ENCODE peak calls at places on chromosome 10, in four cellular contexts. G, E, Q and X are unnamed samples.

GRCh38 chr10:124652701-124653100 is 91.5 kb downstream of the FAM53B start:
- DNase-seq in G (no peak), E (no peak), Q (no peak), X (no peak)

GRCh38 chr10:70350501-70350900 is 31.9 kb downstream of the LRRC20 start:
- DNase-seq in G (no peak), E (no peak), Q (no peak), X (no peak)

GRCh38 chr10:120948889-120949382 is 97.8 kb downstream of the WDR11 start:
- DNase-seq in G (peak; percentile 69), E (peak; percentile 67), Q (peak; percentile 88), X (peak; percentile 79)

GRCh38 chr10:117899181-117899683 is 147.5 kb downstream of the RAB11FIP2 start:
- DNase-seq in G (no peak), E (no peak), Q (no peak), X (no peak)

GRCh38 chr10:109207361-109207760 is 716.0 kb downstream of the XPNPEP1 start:
- DNase-seq in G (no peak), E (peak; percentile 18), Q (no peak), X (peak; percentile 27)

GRCh38 chr10:133536198-133536597 is 9.0 kb downstream of the CYP2E1 start:
- DNase-seq in G (no peak), E (no peak), Q (no peak), X (no peak)

GRCh38 chr10:132311338-132311939 is 3.7 kb upstream of the STK32C start:
- DNase-seq in G (peak; percentile 25), E (no peak), Q (no peak), X (peak; percentile 92)

GRCh38 chr10:97515260-97515978 is 16.7 kb downstream of the UBTD1 start:
- DNase-seq in G (no peak), E (no peak), Q (peak; percentile 33), X (no peak)

GRCh38 chr10:79586933-79587332 is 23.8 kb upstream of the SFTPA1 start:
- DNase-seq in G (no peak), E (no peak), Q (no peak), X (no peak)

GRCh38 chr10:86376852-86377796 is 10.5 kb upstream of the GRID1 start:
- DNase-seq in G (peak; percentile 45), E (peak; percentile 71), Q (peak; percentile 100), X (peak; percentile 82)

GRCh38 chr10:133257489-133258065 is 19.1 kb downstream of the ADAM8 start:
- DNase-seq in G (peak; percentile 48), E (no peak), Q (peak; percentile 79), X (peak; percentile 73)

GRCh38 chr10:78960316-78960800 is 108.4 kb upstream of the ZMIZ1 start:
- DNase-seq in G (peak; percentile 89), E (no peak), Q (no peak), X (no peak)

GRCh38 chr10:43249962-43250624 is 16.8 kb downstream of the RASGEF1A start:
- DNase-seq in G (no peak), E (no peak), Q (peak; percentile 54), X (peak; percentile 49)

GRCh38 chr10:63866747-63867140 is 345.5 kb downstream of the REEP3 start:
- DNase-seq in G (peak; percentile 32), E (no peak), Q (no peak), X (peak; percentile 26)

GRCh38 chr10:4981722-4982471 is 18.7 kb downstream of the AKR1C1 start:
- DNase-seq in G (peak; percentile 34), E (peak; percentile 33), Q (peak; percentile 47), X (peak; percentile 89)

GRCh38 chr10:113806503-113806902 is 47.4 kb downstream of the DCLRE1A start:
- DNase-seq in G (no peak), E (no peak), Q (no peak), X (no peak)

GRCh38 chr10:30850776-30851175 is 180.9 kb downstream of the ZNF438 start:
- DNase-seq in G (no peak), E (no peak), Q (no peak), X (no peak)

GRCh38 chr10:20740128-20740527 is 157.0 kb downstream of the NEBL start:
- DNase-seq in G (no peak), E (no peak), Q (no peak), X (no peak)

GRCh38 chr10:33506838-33507661 is 172.6 kb upstream of the NRP1 start:
- DNase-seq in G (no peak), E (no peak), Q (no peak), X (no peak)

GRCh38 chr10:100825946-100826660 is 80.7 kb downstream of the PAX2 start:
- DNase-seq in G (no peak), E (no peak), Q (no peak), X (no peak)

GRCh38 chr10:52220947-52221346 is 93.1 kb upstream of the DKK1 start:
- DNase-seq in G (no peak), E (no peak), Q (no peak), X (no peak)

GRCh38 chr10:23694921-23695824 is 256.3 kb downstream of the OTUD1 start:
- DNase-seq in G (no peak), E (peak; percentile 38), Q (peak; percentile 49), X (peak; percentile 53)

GRCh38 chr10:94963901-94964300 is 25.4 kb downstream of the CYP2C9 start:
- DNase-seq in G (peak; percentile 25), E (peak; percentile 68), Q (peak; percentile 48), X (peak; percentile 99)

GRCh38 chr10:80416401-80417098 is 8.2 kb downstream of the PRXL2A start:
- DNase-seq in G (peak; percentile 49), E (no peak), Q (no peak), X (no peak)

GRCh38 chr10:78337016-78337415 is 303.4 kb downstream of the RPS24 start:
- DNase-seq in G (no peak), E (no peak), Q (peak; percentile 20), X (no peak)

GRCh38 chr10:23340346-23340745 is 4.3 kb downstream of the C10orf67 start:
- DNase-seq in G (no peak), E (no peak), Q (no peak), X (no peak)

GRCh38 chr10:108411181-108411580 is 1246.7 kb upstream of the SORCS1 start:
- DNase-seq in G (no peak), E (no peak), Q (no peak), X (no peak)

GRCh38 chr10:79562135-79562756 is 2.0 kb upstream of the SFTPA2 start:
- DNase-seq in G (peak; percentile 37), E (peak; percentile 53), Q (peak; percentile 84), X (peak; percentile 65)

GRCh38 chr10:52314007-52314821 is at the start of gene DKK1:
- DNase-seq in G (peak; percentile 80), E (peak; percentile 56), Q (peak; percentile 95), X (peak; percentile 91)

GRCh38 chr10:130961506-130962239 is 349.8 kb downstream of the TCERG1L start:
- DNase-seq in G (no peak), E (no peak), Q (no peak), X (no peak)

GRCh38 chr10:28560617-28561016 is 27.7 kb downstream of the WAC start:
- DNase-seq in G (no peak), E (no peak), Q (no peak), X (no peak)

GRCh38 chr10:123134058-123134914 is 1.5 kb upstream of the HMX3 start:
- DNase-seq in G (peak; percentile 26), E (no peak), Q (peak; percentile 64), X (peak; percentile 36)

GRCh38 chr10:33719005-33719703 is 384.7 kb upstream of the NRP1 start:
- DNase-seq in G (no peak), E (no peak), Q (no peak), X (no peak)

GRCh38 chr10:8365935-8366911 is 311.7 kb downstream of the GATA3 start:
- DNase-seq in G (peak; percentile 81), E (no peak), Q (no peak), X (peak; percentile 39)

GRCh38 chr10:13816195-13816926 is 229.6 kb downstream of the PRPF18 start:
- DNase-seq in G (peak; percentile 95), E (no peak), Q (no peak), X (no peak)

GRCh38 chr10:86481761-86482160 is 39.8 kb downstream of the WAPL start:
- DNase-seq in G (no peak), E (no peak), Q (no peak), X (no peak)

GRCh38 chr10:3213174-3213573 is 40.6 kb upstream of the PITRM1 start:
- DNase-seq in G (no peak), E (no peak), Q (no peak), X (peak; percentile 37)

GRCh38 chr10:96690755-96691730 is 29.3 kb downstream of the PIK3AP1 start:
- DNase-seq in G (no peak), E (no peak), Q (no peak), X (no peak)

GRCh38 chr10:21318768-21319167 is 206.7 kb downstream of the SKIDA1 start:
- DNase-seq in G (peak; percentile 43), E (no peak), Q (no peak), X (no peak)

DNA sequence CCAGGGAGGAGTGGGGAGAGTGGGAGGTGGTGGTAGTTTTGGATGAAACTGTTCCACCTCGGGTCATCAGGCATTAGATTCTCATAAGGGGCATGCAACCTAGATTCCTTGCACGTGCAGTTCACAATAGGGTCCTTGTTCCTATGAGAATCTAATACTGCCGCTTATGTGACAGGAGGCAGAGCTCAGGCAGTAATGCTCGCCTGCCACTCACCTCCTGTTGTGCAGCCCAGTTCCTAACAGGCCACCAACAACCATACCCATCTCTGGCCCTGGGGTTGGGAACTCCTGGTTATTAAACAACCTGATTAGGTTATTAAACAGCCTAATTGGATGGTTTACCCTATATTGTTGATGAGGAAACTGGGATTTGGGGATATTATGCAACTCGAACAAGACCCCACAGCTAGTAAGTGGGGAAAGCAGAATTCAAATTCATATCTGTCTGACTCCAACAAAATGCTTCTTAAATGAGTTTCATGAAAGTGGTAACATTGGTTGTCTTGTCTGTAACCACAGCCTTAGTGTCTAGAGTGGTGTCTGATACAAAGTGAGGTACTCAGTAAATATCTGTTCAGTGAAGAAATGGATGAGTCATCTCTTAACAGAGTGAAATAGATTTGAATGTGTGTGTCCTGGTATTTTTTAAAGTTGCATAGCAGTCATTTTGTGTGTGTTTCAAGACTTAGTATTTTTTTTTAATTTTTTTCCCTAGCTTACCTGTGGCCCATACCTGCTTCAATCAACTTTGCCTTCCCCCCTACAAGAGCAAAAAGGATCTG is 101.6 kb downstream of the HECTD2 start:
- DNase-seq in G (peak; percentile 88), E (no peak), Q (no peak), X (no peak)
- H2BK120ac ChIP-seq in G (no peak overlapping the region), E (no peak overlapping the region), Q (no peak overlapping the region), X (no peak overlapping the region)

DNA sequence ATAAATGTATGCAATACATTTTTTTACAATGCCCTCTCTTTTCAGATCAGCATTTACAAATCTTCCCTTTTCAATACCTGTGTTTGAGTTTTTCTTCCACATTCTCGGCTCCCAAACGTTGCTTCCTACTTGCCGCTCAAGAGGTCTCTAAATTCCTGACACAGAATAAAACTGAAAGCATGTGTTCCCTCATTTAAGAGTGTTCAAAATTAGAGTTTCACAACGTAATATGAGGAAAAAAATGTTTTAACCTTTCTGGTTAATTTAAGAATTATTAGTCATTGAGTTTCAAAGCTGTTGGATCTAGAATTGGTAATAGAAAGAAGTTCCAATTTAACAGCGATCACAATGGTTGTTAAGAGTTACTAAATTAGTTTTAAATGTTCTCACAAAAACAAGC is 100.4 kb downstream of the ARID5B start:
- DNase-seq in G (no peak), E (no peak), Q (no peak), X (no peak)
- H3K9ac ChIP-seq in G (no peak overlapping the region), E (no peak overlapping the region), Q (no peak overlapping the region), X (no peak overlapping the region)

GRCh38 chr10:50919010-50919409 is 33.6 kb upstream of the A1CF start:
- DNase-seq in G (no peak), E (no peak), Q (no peak), X (no peak)
- H3K4me3 ChIP-seq in G (no peak overlapping the region), E (no peak overlapping the region), Q (no peak overlapping the region), X (no peak overlapping the region)

GRCh38 chr10:59360605-59361515 is 1.5 kb downstream of the FAM13C start:
- DNase-seq in G (no peak), E (no peak), Q (no peak), X (no peak)
- H2BK120ac ChIP-seq in G (no peak overlapping the region), E (no peak overlapping the region), Q (no peak overlapping the region), X (no peak overlapping the region)

GRCh38 chr10:15864419-15864818 is 4.1 kb upstream of the MINDY3 start:
- DNase-seq in G (no peak), E (no peak), Q (no peak), X (no peak)
- H3K9ac ChIP-seq in G (no peak overlapping the region), E (no peak overlapping the region), Q (no peak overlapping the region), X (no peak overlapping the region)

GRCh38 chr10:66799474-66799873 is 126.4 kb upstream of the LRRTM3 start:
- DNase-seq in G (peak; percentile 18), E (no peak), Q (no peak), X (no peak)
- H3K4me3 ChIP-seq in G (peak overlapping the region; percentile 58), E (no peak overlapping the region), Q (no peak overlapping the region), X (no peak overlapping the region)